ENCODE peak calls at places on chromosome 15, in five cellular contexts. G, P, W, O and D are unnamed samples.

GRCh38 chr15:95662638-95663037 is 667.9 kb upstream of the NR2F2 start:
- DNase-seq in W (no peak), O (no peak), G (no peak), P (no peak), D (no peak)

GRCh38 chr15:52144656-52145055 is 32.1 kb upstream of the BCL2L10 start:
- DNase-seq in P (peak; percentile 80), O (no peak), G (peak; percentile 35), W (no peak), D (no peak)

GRCh38 chr15:70902105-70902504 is 9.5 kb downstream of the LRRC49 start:
- DNase-seq in O (no peak), G (peak; percentile 68), W (no peak), P (peak; percentile 93), D (no peak)

GRCh38 chr15:25173241-25174028 is 218.6 kb downstream of the SNRPN start:
- DNase-seq in G (no peak), W (no peak), P (no peak), O (peak; percentile 1), D (no peak)

GRCh38 chr15:49847937-49848823 is 227.3 kb downstream of the DTWD1 start:
- DNase-seq in O (no peak), G (no peak), W (no peak), P (peak; percentile 99), D (no peak)

GRCh38 chr15:68252925-68253534 is 23.5 kb upstream of the CLN6 start:
- DNase-seq in O (peak; percentile 48), P (peak; percentile 76), G (peak; percentile 80), W (peak; percentile 56), D (peak; percentile 15)

GRCh38 chr15:25846377-25846776 is 16.8 kb downstream of the ATP10A start:
- DNase-seq in W (peak; percentile 75), O (no peak), G (no peak), P (no peak), D (no peak)

GRCh38 chr15:100438570-100438969 is 90.2 kb downstream of the CERS3 start:
- DNase-seq in G (no peak), P (peak; percentile 12), W (peak; percentile 23), O (peak; percentile 66), D (peak; percentile 16)

GRCh38 chr15:75945953-75946352 is 42.3 kb downstream of the FBXO22 start:
- DNase-seq in G (no peak), P (peak; percentile 85), W (no peak), O (no peak), D (no peak)

GRCh38 chr15:62958528-62958927 is 84.0 kb upstream of the TPM1 start:
- DNase-seq in W (no peak), P (no peak), G (no peak), O (peak; percentile 61), D (no peak)

GRCh38 chr15:28942521-28943035 is 56.8 kb downstream of the APBA2 start:
- DNase-seq in P (no peak), G (no peak), W (no peak), O (no peak), D (no peak)

GRCh38 chr15:56428821-56429458 is 36.0 kb downstream of the MNS1 start:
- DNase-seq in G (peak; percentile 49), P (peak; percentile 24), O (no peak), W (no peak), D (peak; percentile 15)

GRCh38 chr15:91855684-91856553 is 2.4 kb downstream of the SLCO3A1 start:
- DNase-seq in O (no peak), G (no peak), P (no peak), W (no peak), D (peak; percentile 14)

GRCh38 chr15:71316911-71317310 is 201.6 kb downstream of the THSD4 start:
- DNase-seq in O (no peak), W (no peak), P (no peak), G (no peak), D (no peak)

GRCh38 chr15:95663156-95663831 is 667.2 kb upstream of the NR2F2 start:
- DNase-seq in P (peak; percentile 83), O (no peak), W (no peak), G (no peak), D (no peak)

GRCh38 chr15:40058476-40059140 is 19.6 kb upstream of the SRP14 start:
- DNase-seq in W (no peak), G (no peak), O (no peak), P (peak; percentile 58), D (no peak)

GRCh38 chr15:101043911-101044624 is 124.9 kb downstream of the LRRK1 start:
- DNase-seq in O (peak; percentile 1), G (no peak), P (no peak), W (no peak), D (no peak)

GRCh38 chr15:38059665-38060064 is 125.2 kb downstream of the TMCO5A start:
- DNase-seq in W (no peak), O (no peak), G (no peak), P (peak; percentile 71), D (no peak)

GRCh38 chr15:96341465-96342142 is 11.1 kb downstream of the NR2F2 start:
- DNase-seq in G (peak; percentile 50), W (no peak), P (peak; percentile 47), O (no peak), D (no peak)

GRCh38 chr15:101611007-101611406 is 41.2 kb downstream of the TM2D3 start:
- DNase-seq in G (no peak), O (no peak), W (no peak), P (no peak), D (no peak)

GRCh38 chr15:89685995-89686394 is 4.6 kb downstream of the PEX11A start:
- DNase-seq in O (no peak), P (no peak), G (no peak), W (no peak), D (no peak)

GRCh38 chr15:90681480-90681879 is 35.7 kb upstream of the BLM start:
- DNase-seq in P (peak; percentile 97), G (peak; percentile 28), O (no peak), W (no peak), D (no peak)

GRCh38 chr15:89389841-89390603 is 55.4 kb upstream of the POLG start:
- DNase-seq in W (no peak), O (no peak), G (no peak), P (no peak), D (no peak)

GRCh38 chr15:52343831-52344230 is 48.2 kb upstream of the MYO5C start:
- DNase-seq in P (peak; percentile 60), G (peak; percentile 21), O (no peak), W (no peak), D (no peak)

GRCh38 chr15:58546635-58547627 is 115.1 kb downstream of the LIPC start:
- DNase-seq in P (peak; percentile 99), W (no peak), O (peak; percentile 76), G (peak; percentile 77), D (no peak)

GRCh38 chr15:60635507-60636352 is 156.8 kb upstream of the ICE2 start:
- DNase-seq in W (no peak), G (peak; percentile 69), P (peak; percentile 36), O (no peak), D (peak; percentile 38)

GRCh38 chr15:65796610-65797012 is 4.5 kb upstream of the DENND4A start:
- DNase-seq in G (peak; percentile 92), O (no peak), P (peak; percentile 77), W (no peak), D (no peak)

GRCh38 chr15:66472176-66472999 is 25.2 kb downstream of the SNAPC5 start:
- DNase-seq in O (no peak), G (peak; percentile 41), P (peak; percentile 50), W (peak; percentile 70), D (peak; percentile 75)

GRCh38 chr15:80489030-80489594 is 84.9 kb downstream of the ARNT2 start:
- DNase-seq in G (peak; percentile 22), P (peak; percentile 76), O (no peak), W (no peak), D (no peak)

GRCh38 chr15:61831505-61831921 is 228.7 kb downstream of the VPS13C start:
- DNase-seq in P (no peak), O (no peak), G (no peak), W (no peak), D (no peak)

GRCh38 chr15:100715571-100716455 is 113.4 kb downstream of the ASB7 start:
- DNase-seq in G (no peak), P (no peak), W (no peak), O (no peak), D (no peak)

GRCh38 chr15:34755419-34755773 is 598 bp upstream of the GJD2 start:
- DNase-seq in O (no peak), W (no peak), P (no peak), G (no peak), D (no peak)
- H3K4me3 ChIP-seq in O (no peak overlapping the region), W (no peak overlapping the region), P (no peak overlapping the region), G (no peak overlapping the region), D (no peak overlapping the region)

DNA sequence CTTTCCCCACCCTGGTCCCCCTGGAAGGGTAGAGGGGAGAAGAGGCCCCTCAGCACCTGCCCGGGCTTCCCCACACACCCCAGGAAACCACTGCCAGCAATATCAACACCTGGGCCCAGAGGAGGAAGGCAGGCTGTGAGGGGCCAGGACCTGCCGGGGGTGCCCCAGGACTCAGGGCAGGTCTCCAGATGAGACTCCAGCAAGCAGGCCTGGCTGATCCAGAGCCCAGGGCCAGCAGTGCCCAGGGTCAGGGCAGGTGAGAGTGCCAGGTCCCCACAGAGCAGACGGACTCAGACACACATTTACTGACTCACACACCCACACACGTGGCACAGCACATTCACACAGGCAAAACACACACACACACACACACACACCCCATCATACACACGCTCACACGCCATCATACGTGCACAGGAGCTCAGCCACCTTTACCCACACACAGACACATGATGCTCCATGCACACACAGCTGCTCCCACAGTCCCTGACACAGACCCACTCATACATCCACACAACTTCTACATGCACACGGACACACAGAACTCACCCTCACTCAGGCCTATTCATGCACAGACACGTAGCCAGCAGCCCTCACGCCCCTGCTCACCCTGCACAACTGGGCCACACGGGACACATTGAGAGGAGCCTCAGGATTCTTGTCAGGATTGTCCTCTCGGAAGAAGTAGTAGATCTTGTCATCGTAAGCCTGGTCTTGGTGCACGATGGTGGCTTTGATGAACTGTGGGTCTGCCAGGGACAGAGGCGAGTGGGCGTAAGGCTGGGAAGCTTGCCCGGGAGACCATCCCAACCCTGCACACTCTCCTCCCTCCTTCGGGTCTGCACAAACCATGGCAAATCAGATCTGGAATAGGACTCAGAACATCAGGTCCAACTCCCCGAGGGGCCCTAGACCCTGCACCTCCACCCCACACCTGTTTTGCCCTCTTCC is 17.5 kb downstream of the SEMA7A start:
- DNase-seq in G (no peak), O (no peak), W (no peak), P (no peak), D (no peak)
- H3K36me3 ChIP-seq in G (no peaks in the 10 kb centered on the region), O (no peaks in the 10 kb centered on the region), W (peaks cover 9% of the 10 kb centered on the region), P (peaks cover 14% of the 10 kb centered on the region), D (peaks cover 81% of the 10 kb centered on the region)

DNA sequence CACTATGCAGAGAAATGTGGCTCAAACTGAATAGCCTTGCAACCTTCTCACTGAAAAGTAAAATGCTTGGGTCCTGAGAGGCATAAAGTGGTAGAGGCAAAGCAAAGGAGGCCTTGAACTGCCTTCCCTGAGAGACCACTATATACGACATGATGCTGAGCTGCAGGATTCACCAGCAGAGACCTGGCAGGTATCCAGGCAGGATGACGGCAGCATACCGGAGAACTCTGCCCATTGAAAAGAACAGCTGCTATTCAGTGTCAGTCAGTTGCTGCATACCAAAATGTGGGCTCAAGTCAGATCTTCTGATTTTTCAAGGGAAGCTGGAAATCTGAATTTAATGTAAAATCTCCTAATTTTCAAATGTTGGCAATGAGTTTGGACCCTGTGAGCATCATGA is 528.8 kb downstream of the AGBL1 start:
- DNase-seq in W (no peak), P (peak; percentile 64), O (peak; percentile 7), G (no peak), D (no peak)
- H3K4me3 ChIP-seq in W (no peak overlapping the region), P (no peak overlapping the region), O (no peak overlapping the region), G (no peak overlapping the region), D (no peak overlapping the region)

GRCh38 chr15:55224892-55225291 is 28.2 kb upstream of the RSL24D1 start:
- DNase-seq in G (no peak), P (peak; percentile 13), W (peak; percentile 48), O (no peak), D (peak; percentile 47)
- H3K36me3 ChIP-seq in G (no peaks in the 10 kb centered on the region), P (no peaks in the 10 kb centered on the region), W (peaks cover 11% of the 10 kb centered on the region), O (no peaks in the 10 kb centered on the region), D (peaks cover 2% of the 10 kb centered on the region)